ENCODE peak calls at places on chromosome 7, in six cellular contexts. A, W, Y, G, S and U are unnamed samples.
A peak's percentile ranks its signal among the peaks of the same experiment; 100 is the strongest.

GRCh38 chr7:109751241-109751640 is 1181.6 kb downstream of the DNAJB9 start:
- DNase-seq in A (peak; percentile 7), W (no peak), Y (no peak), G (no peak), S (no peak), U (no peak)

GRCh38 chr7:28926871-28927597 is 31.1 kb downstream of the TRIL start:
- DNase-seq in A (peak; percentile 86), W (peak; percentile 67), Y (peak; percentile 14), G (peak; percentile 37), S (peak; percentile 66), U (peak; percentile 37)

GRCh38 chr7:116598278-116598677 is 73.4 kb downstream of the CAV1 start:
- DNase-seq in A (no peak), W (no peak), Y (no peak), G (no peak), S (no peak), U (no peak)

GRCh38 chr7:38681882-38682281 is 50.7 kb upstream of the AMPH start:
- DNase-seq in A (peak; percentile 31), W (no peak), Y (no peak), G (no peak), S (no peak), U (no peak)

GRCh38 chr7:47145982-47146381 is 435.9 kb downstream of the TNS3 start:
- DNase-seq in A (no peak), W (no peak), Y (no peak), G (no peak), S (no peak), U (no peak)

GRCh38 chr7:5229451-5230271 is 39.6 kb downstream of the WIPI2 start:
- DNase-seq in A (no peak), W (no peak), Y (no peak), G (peak; percentile 32), S (no peak), U (no peak)

GRCh38 chr7:65436163-65436562 is 62.5 kb downstream of the ZNF92 start:
- DNase-seq in A (no peak), W (no peak), Y (no peak), G (no peak), S (no peak), U (no peak)

GRCh38 chr7:2120251-2120660 is 112.5 kb downstream of the MAD1L1 start:
- DNase-seq in A (no peak), W (peak; percentile 53), Y (no peak), G (peak; percentile 67), S (peak; percentile 36), U (peak; percentile 65)

GRCh38 chr7:25385731-25386136 is 157.4 kb upstream of the NPVF start:
- DNase-seq in A (no peak), W (no peak), Y (no peak), G (peak; percentile 46), S (no peak), U (no peak)

GRCh38 chr7:156625585-156625984 is 15.0 kb upstream of the RNF32 start:
- DNase-seq in A (no peak), W (no peak), Y (no peak), G (no peak), S (no peak), U (no peak)

GRCh38 chr7:39952378-39952777 is 2.3 kb downstream of the CDK13 start:
- DNase-seq in A (peak; percentile 54), W (no peak), Y (no peak), G (no peak), S (no peak), U (no peak)

GRCh38 chr7:93921607-93922446 is at the start of gene GNG11:
- DNase-seq in A (peak; percentile 66), W (peak; percentile 88), Y (peak; percentile 17), G (peak; percentile 94), S (peak; percentile 90), U (no peak)

GRCh38 chr7:90788057-90788456 is 191.9 kb downstream of the CDK14 start:
- DNase-seq in A (peak; percentile 28), W (no peak), Y (no peak), G (no peak), S (no peak), U (no peak)

GRCh38 chr7:103524042-103524907 is 78.3 kb upstream of the SLC26A5 start:
- DNase-seq in A (peak; percentile 68), W (no peak), Y (no peak), G (no peak), S (no peak), U (no peak)

GRCh38 chr7:45695249-45695995 is 121.3 kb downstream of the ADCY1 start:
- DNase-seq in A (no peak), W (no peak), Y (no peak), G (no peak), S (no peak), U (no peak)

GRCh38 chr7:109964780-109965179 is 1126.1 kb upstream of the LRRN3 start:
- DNase-seq in A (peak; percentile 7), W (no peak), Y (no peak), G (no peak), S (no peak), U (no peak)

GRCh38 chr7:65251851-65252620 is 121.6 kb upstream of the ZNF92 start:
- DNase-seq in A (peak; percentile 19), W (peak; percentile 63), Y (no peak), G (peak; percentile 88), S (peak; percentile 40), U (no peak)

GRCh38 chr7:108660465-108660864 is 90.8 kb downstream of the DNAJB9 start:
- DNase-seq in A (peak; percentile 4), W (no peak), Y (no peak), G (no peak), S (no peak), U (no peak)

GRCh38 chr7:158247758-158248487 is 339.7 kb downstream of the PTPRN2 start:
- DNase-seq in A (no peak), W (peak; percentile 7), Y (no peak), G (no peak), S (no peak), U (no peak)

GRCh38 chr7:27339478-27339877 is 96.9 kb downstream of the EVX1 start:
- DNase-seq in A (no peak), W (no peak), Y (no peak), G (no peak), S (no peak), U (no peak)

GRCh38 chr7:151809864-151810170 is 67.1 kb downstream of the PRKAG2 start:
- DNase-seq in A (no peak), W (no peak), Y (no peak), G (no peak), S (no peak), U (no peak)

GRCh38 chr7:64945481-64945756 is 42.3 kb downstream of the ZNF273 start:
- DNase-seq in A (no peak), W (no peak), Y (no peak), G (no peak), S (no peak), U (no peak)

GRCh38 chr7:155459133-155459866 is 1.4 kb downstream of the EN2 start:
- DNase-seq in A (no peak), W (no peak), Y (no peak), G (no peak), S (no peak), U (no peak)

DNA sequence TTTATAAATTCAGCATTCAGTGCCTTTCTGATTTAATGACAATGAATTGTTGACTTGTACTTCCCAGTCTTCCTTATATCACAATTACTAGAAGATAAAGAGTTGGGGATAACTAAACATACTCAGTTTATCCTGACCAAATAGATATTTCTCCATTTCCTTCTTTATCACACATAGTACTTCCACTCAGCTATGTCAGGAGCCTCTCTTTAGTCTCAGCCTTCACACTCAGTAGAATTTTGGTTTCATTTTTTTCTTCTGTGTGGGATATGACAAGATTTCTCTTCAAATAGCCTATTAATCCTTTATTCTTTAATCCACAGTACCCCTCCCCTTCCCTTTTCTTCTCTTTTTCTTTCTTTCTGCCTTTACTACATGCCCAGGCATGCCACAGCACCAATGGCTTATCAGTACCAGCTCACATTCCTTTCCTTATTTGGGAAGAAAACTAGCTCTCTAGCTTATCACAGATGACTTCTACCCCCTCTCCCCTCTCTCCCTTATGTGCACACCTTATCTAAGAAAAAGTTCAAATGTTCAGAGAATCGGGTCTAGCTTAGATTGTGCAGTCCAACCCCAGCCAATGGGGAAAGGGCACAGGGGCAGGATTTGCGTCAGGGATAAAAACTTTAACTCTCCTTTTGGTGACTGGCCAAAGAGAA is 109.0 kb downstream of the PHF14 start:
- DNase-seq in A (peak; percentile 2), W (no peak), Y (no peak), G (no peak), S (no peak), U (no peak)
- H3K27ac ChIP-seq in A (peak overlapping the region; percentile 81), W (no peak overlapping the region), Y (no peak overlapping the region), G (no peak overlapping the region), S (no peak overlapping the region), U (no peak overlapping the region)

GRCh38 chr7:100640438-100641410 is 628 bp downstream of the TFR2 start:
- DNase-seq in A (no peak), W (no peak), Y (no peak), G (no peak), S (no peak), U (no peak)

GRCh38 chr7:100639995-100640394 is 1.4 kb downstream of the TFR2 start:
- DNase-seq in A (no peak), W (no peak), Y (no peak), G (no peak), S (no peak), U (no peak)

GRCh38 chr7:100641860-100642533 is 645 bp upstream of the TFR2 start:
- DNase-seq in A (no peak), W (no peak), Y (no peak), G (no peak), S (no peak), U (no peak)

GRCh38 chr7:100642534-100642907 is 1.2 kb upstream of the TFR2 start:
- DNase-seq in A (no peak), W (no peak), Y (no peak), G (peak; percentile 86), S (no peak), U (no peak)

DNA sequence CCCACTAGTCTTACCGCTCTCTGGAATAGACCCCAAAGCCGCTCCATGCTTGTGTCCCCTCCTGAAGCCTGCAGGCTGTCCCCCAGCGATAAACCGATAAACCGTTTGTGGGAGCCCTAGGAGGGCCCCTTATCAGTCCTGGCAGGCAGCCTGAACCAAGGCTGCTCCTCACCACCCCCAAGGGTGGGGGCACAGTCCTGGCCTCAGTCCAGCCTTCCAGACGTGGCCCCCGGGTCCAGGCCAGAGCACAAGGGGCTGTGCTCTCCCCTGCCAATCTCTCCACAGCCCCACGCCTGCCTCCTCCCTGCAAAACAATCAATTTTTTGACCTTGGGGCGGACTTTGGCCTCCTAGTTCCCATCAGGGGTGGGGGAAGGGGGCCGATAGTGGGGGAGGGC is at the start of gene TFR2:
- DNase-seq in A (no peak), W (no peak), Y (no peak), G (no peak), S (no peak), U (no peak)
- H3K4me3 ChIP-seq in A (no peak within 1 kb of the TSS), W (no peak within 1 kb of the TSS), Y (no peak within 1 kb of the TSS), G (no peak within 1 kb of the TSS), S (no peak within 1 kb of the TSS), U (no peak within 1 kb of the TSS)

GRCh38 chr7:74023037-74023436 is 4.9 kb upstream of the ELN start:
- DNase-seq in A (peak; percentile 63), W (peak; percentile 88), Y (no peak), G (no peak), S (peak; percentile 49), U (no peak)
- TF ChIP-seq CTCF in A (peak; percentile 25), W (peak; percentile 17), Y (no peak), G (no peak), S (no peak), U (no peak)

GRCh38 chr7:82528577-82529305 is 85.2 kb upstream of the CACNA2D1 start:
- DNase-seq in A (peak; percentile 76), W (no peak), Y (no peak), G (no peak), S (no peak), U (no peak)

GRCh38 chr7:82530361-82530760 is 86.8 kb upstream of the CACNA2D1 start:
- DNase-seq in A (no peak), W (no peak), Y (no peak), G (no peak), S (no peak), U (no peak)

GRCh38 chr7:82534687-82535086 is 91.1 kb upstream of the CACNA2D1 start:
- DNase-seq in A (peak; percentile 70), W (no peak), Y (no peak), G (no peak), S (no peak), U (no peak)
- H3K27ac ChIP-seq in A (no peak overlapping the region), W (no peak overlapping the region), Y (no peak overlapping the region), G (no peak overlapping the region), S (no peak overlapping the region), U (no peak overlapping the region)